ENCODE peak calls at places on chromosomes 7 and 10, in seven cellular contexts. One of them, this sample, is unnamed.

GRCh38 chr10:15267496-15267895 is 99.0 kb upstream of the NMT2 start:
- DNase-seq in activated T-cell treated with anti-CD3 and anti-CD28 coated beads, Interleukin-2, amount 50 U/mL, for 72 hours: no peak
- DNase-seq in upper lobe of right lung: no peak
- DNase-seq in endothelial cell: no peak
- DNase-seq in stimulated activated naive CD8-positive, alpha-beta T cell treated with anti-CD3 and anti-CD28 coated beads, Interleukin-15, amount 100 ng/mL, for 72 hours: no peak
- DNase-seq in epithelial cell of esophagus: no peak
- DNase-seq in NCI-H460: no peak
- DNase-seq in this sample: no peak

GRCh38 chr10:6173203-6173602 is 29.5 kb upstream of the PFKFB3 start:
- DNase-seq in NCI-H460: no peak
- DNase-seq in epithelial cell of esophagus: no peak
- DNase-seq in activated T-cell treated with anti-CD3 and anti-CD28 coated beads, Interleukin-2, amount 50 U/mL, for 72 hours: peak; percentile 65
- DNase-seq in upper lobe of right lung: no peak
- DNase-seq in endothelial cell: peak; percentile 49
- DNase-seq in stimulated activated naive CD8-positive, alpha-beta T cell treated with anti-CD3 and anti-CD28 coated beads, Interleukin-15, amount 100 ng/mL, for 72 hours: peak; percentile 67
- DNase-seq in this sample: no peak

GRCh38 chr10:12427276-12427675 is 77.9 kb downstream of the CAMK1D start:
- DNase-seq in endothelial cell: no peak
- DNase-seq in activated T-cell treated with anti-CD3 and anti-CD28 coated beads, Interleukin-2, amount 50 U/mL, for 72 hours: no peak
- DNase-seq in upper lobe of right lung: no peak
- DNase-seq in epithelial cell of esophagus: no peak
- DNase-seq in NCI-H460: no peak
- DNase-seq in stimulated activated naive CD8-positive, alpha-beta T cell treated with anti-CD3 and anti-CD28 coated beads, Interleukin-15, amount 100 ng/mL, for 72 hours: no peak
- DNase-seq in this sample: no peak

GRCh38 chr7:29412912-29413311 is 150.7 kb upstream of the PRR15 start:
- DNase-seq in NCI-H460: no peak
- DNase-seq in stimulated activated naive CD8-positive, alpha-beta T cell treated with anti-CD3 and anti-CD28 coated beads, Interleukin-15, amount 100 ng/mL, for 72 hours: no peak
- DNase-seq in activated T-cell treated with anti-CD3 and anti-CD28 coated beads, Interleukin-2, amount 50 U/mL, for 72 hours: no peak
- DNase-seq in endothelial cell: no peak
- DNase-seq in upper lobe of right lung: no peak
- DNase-seq in epithelial cell of esophagus: no peak
- DNase-seq in this sample: no peak

GRCh38 chr7:111605246-111605645 is 43.0 kb upstream of the IMMP2L start:
- DNase-seq in NCI-H460: no peak
- DNase-seq in upper lobe of right lung: no peak
- DNase-seq in activated T-cell treated with anti-CD3 and anti-CD28 coated beads, Interleukin-2, amount 50 U/mL, for 72 hours: no peak
- DNase-seq in epithelial cell of esophagus: no peak
- DNase-seq in stimulated activated naive CD8-positive, alpha-beta T cell treated with anti-CD3 and anti-CD28 coated beads, Interleukin-15, amount 100 ng/mL, for 72 hours: no peak
- DNase-seq in endothelial cell: no peak
- DNase-seq in this sample: no peak

GRCh38 chr10:6211341-6212265 is 8.9 kb downstream of the PFKFB3 start:
- DNase-seq in NCI-H460: no peak
- DNase-seq in activated T-cell treated with anti-CD3 and anti-CD28 coated beads, Interleukin-2, amount 50 U/mL, for 72 hours: no peak
- DNase-seq in stimulated activated naive CD8-positive, alpha-beta T cell treated with anti-CD3 and anti-CD28 coated beads, Interleukin-15, amount 100 ng/mL, for 72 hours: no peak
- DNase-seq in endothelial cell: no peak
- DNase-seq in epithelial cell of esophagus: no peak
- DNase-seq in upper lobe of right lung: no peak
- DNase-seq in this sample: no peak

GRCh38 chr10:62744136-62744535 is 60.4 kb upstream of the ADO start:
- DNase-seq in stimulated activated naive CD8-positive, alpha-beta T cell treated with anti-CD3 and anti-CD28 coated beads, Interleukin-15, amount 100 ng/mL, for 72 hours: no peak
- DNase-seq in epithelial cell of esophagus: no peak
- DNase-seq in activated T-cell treated with anti-CD3 and anti-CD28 coated beads, Interleukin-2, amount 50 U/mL, for 72 hours: no peak
- DNase-seq in upper lobe of right lung: peak; percentile 65
- DNase-seq in NCI-H460: no peak
- DNase-seq in endothelial cell: no peak
- DNase-seq in this sample: no peak

GRCh38 chr10:12728569-12728968 is 272.9 kb downstream of the CCDC3 start:
- DNase-seq in activated T-cell treated with anti-CD3 and anti-CD28 coated beads, Interleukin-2, amount 50 U/mL, for 72 hours: no peak
- DNase-seq in endothelial cell: no peak
- DNase-seq in stimulated activated naive CD8-positive, alpha-beta T cell treated with anti-CD3 and anti-CD28 coated beads, Interleukin-15, amount 100 ng/mL, for 72 hours: no peak
- DNase-seq in NCI-H460: no peak
- DNase-seq in epithelial cell of esophagus: no peak
- DNase-seq in upper lobe of right lung: no peak
- DNase-seq in this sample: no peak

GRCh38 chr10:51171946-51172345 is 97.7 kb downstream of the PRKG1 start:
- DNase-seq in stimulated activated naive CD8-positive, alpha-beta T cell treated with anti-CD3 and anti-CD28 coated beads, Interleukin-15, amount 100 ng/mL, for 72 hours: no peak
- DNase-seq in activated T-cell treated with anti-CD3 and anti-CD28 coated beads, Interleukin-2, amount 50 U/mL, for 72 hours: no peak
- DNase-seq in epithelial cell of esophagus: peak; percentile 76
- DNase-seq in endothelial cell: no peak
- DNase-seq in upper lobe of right lung: no peak
- DNase-seq in NCI-H460: no peak
- DNase-seq in this sample: peak; percentile 39

GRCh38 chr10:113666682-113667252 is 2.9 kb upstream of the NRAP start:
- DNase-seq in endothelial cell: no peak
- DNase-seq in stimulated activated naive CD8-positive, alpha-beta T cell treated with anti-CD3 and anti-CD28 coated beads, Interleukin-15, amount 100 ng/mL, for 72 hours: peak; percentile 69
- DNase-seq in epithelial cell of esophagus: peak; percentile 8
- DNase-seq in activated T-cell treated with anti-CD3 and anti-CD28 coated beads, Interleukin-2, amount 50 U/mL, for 72 hours: peak; percentile 30
- DNase-seq in upper lobe of right lung: no peak
- DNase-seq in NCI-H460: no peak
- DNase-seq in this sample: no peak

GRCh38 chr10:55033061-55033460 is 232.0 kb upstream of the PCDH15 start:
- DNase-seq in endothelial cell: no peak
- DNase-seq in upper lobe of right lung: no peak
- DNase-seq in activated T-cell treated with anti-CD3 and anti-CD28 coated beads, Interleukin-2, amount 50 U/mL, for 72 hours: no peak
- DNase-seq in NCI-H460: no peak
- DNase-seq in stimulated activated naive CD8-positive, alpha-beta T cell treated with anti-CD3 and anti-CD28 coated beads, Interleukin-15, amount 100 ng/mL, for 72 hours: no peak
- DNase-seq in epithelial cell of esophagus: no peak
- DNase-seq in this sample: no peak

GRCh38 chr7:1697499-1698125 is 27.5 kb downstream of the ELFN1 start:
- DNase-seq in stimulated activated naive CD8-positive, alpha-beta T cell treated with anti-CD3 and anti-CD28 coated beads, Interleukin-15, amount 100 ng/mL, for 72 hours: no peak
- DNase-seq in upper lobe of right lung: peak; percentile 25
- DNase-seq in NCI-H460: no peak
- DNase-seq in activated T-cell treated with anti-CD3 and anti-CD28 coated beads, Interleukin-2, amount 50 U/mL, for 72 hours: no peak
- DNase-seq in endothelial cell: no peak
- DNase-seq in epithelial cell of esophagus: no peak
- DNase-seq in this sample: no peak

GRCh38 chr10:114767589-114768393 is 53.8 kb upstream of the FHIP2A start:
- DNase-seq in activated T-cell treated with anti-CD3 and anti-CD28 coated beads, Interleukin-2, amount 50 U/mL, for 72 hours: peak; percentile 10
- DNase-seq in NCI-H460: no peak
- DNase-seq in stimulated activated naive CD8-positive, alpha-beta T cell treated with anti-CD3 and anti-CD28 coated beads, Interleukin-15, amount 100 ng/mL, for 72 hours: no peak
- DNase-seq in upper lobe of right lung: peak; percentile 83
- DNase-seq in epithelial cell of esophagus: peak; percentile 16
- DNase-seq in endothelial cell: peak; percentile 11
- DNase-seq in this sample: no peak

GRCh38 chr7:119270045-119270464 is 1002.9 kb upstream of the KCND2 start:
- DNase-seq in endothelial cell: peak; percentile 49
- DNase-seq in epithelial cell of esophagus: peak; percentile 85
- DNase-seq in stimulated activated naive CD8-positive, alpha-beta T cell treated with anti-CD3 and anti-CD28 coated beads, Interleukin-15, amount 100 ng/mL, for 72 hours: peak; percentile 23
- DNase-seq in activated T-cell treated with anti-CD3 and anti-CD28 coated beads, Interleukin-2, amount 50 U/mL, for 72 hours: peak; percentile 14
- DNase-seq in NCI-H460: peak; percentile 72
- DNase-seq in upper lobe of right lung: peak; percentile 59
- DNase-seq in this sample: peak; percentile 33

GRCh38 chr10:51960494-51960895 is 261.1 kb upstream of the CSTF2T start:
- DNase-seq in stimulated activated naive CD8-positive, alpha-beta T cell treated with anti-CD3 and anti-CD28 coated beads, Interleukin-15, amount 100 ng/mL, for 72 hours: no peak
- DNase-seq in upper lobe of right lung: no peak
- DNase-seq in NCI-H460: peak; percentile 50
- DNase-seq in epithelial cell of esophagus: peak; percentile 55
- DNase-seq in endothelial cell: no peak
- DNase-seq in activated T-cell treated with anti-CD3 and anti-CD28 coated beads, Interleukin-2, amount 50 U/mL, for 72 hours: no peak
- DNase-seq in this sample: peak; percentile 8

GRCh38 chr10:78408671-78409472 is 375.2 kb downstream of the RPS24 start:
- DNase-seq in epithelial cell of esophagus: no peak
- DNase-seq in NCI-H460: no peak
- DNase-seq in activated T-cell treated with anti-CD3 and anti-CD28 coated beads, Interleukin-2, amount 50 U/mL, for 72 hours: no peak
- DNase-seq in stimulated activated naive CD8-positive, alpha-beta T cell treated with anti-CD3 and anti-CD28 coated beads, Interleukin-15, amount 100 ng/mL, for 72 hours: no peak
- DNase-seq in endothelial cell: no peak
- DNase-seq in upper lobe of right lung: peak; percentile 91
- DNase-seq in this sample: no peak

GRCh38 chr7:141158562-141158961 is 84.7 kb downstream of the TMEM178B start:
- DNase-seq in stimulated activated naive CD8-positive, alpha-beta T cell treated with anti-CD3 and anti-CD28 coated beads, Interleukin-15, amount 100 ng/mL, for 72 hours: no peak
- DNase-seq in activated T-cell treated with anti-CD3 and anti-CD28 coated beads, Interleukin-2, amount 50 U/mL, for 72 hours: no peak
- DNase-seq in endothelial cell: no peak
- DNase-seq in upper lobe of right lung: no peak
- DNase-seq in NCI-H460: peak; percentile 43
- DNase-seq in epithelial cell of esophagus: peak; percentile 51
- DNase-seq in this sample: peak; percentile 50

GRCh38 chr7:113796557-113796956 is 122.3 kb downstream of the PPP1R3A start:
- DNase-seq in stimulated activated naive CD8-positive, alpha-beta T cell treated with anti-CD3 and anti-CD28 coated beads, Interleukin-15, amount 100 ng/mL, for 72 hours: no peak
- DNase-seq in NCI-H460: no peak
- DNase-seq in endothelial cell: no peak
- DNase-seq in activated T-cell treated with anti-CD3 and anti-CD28 coated beads, Interleukin-2, amount 50 U/mL, for 72 hours: no peak
- DNase-seq in epithelial cell of esophagus: peak; percentile 84
- DNase-seq in upper lobe of right lung: no peak
- DNase-seq in this sample: no peak

GRCh38 chr10:118522791-118523498 is 72.5 kb downstream of the PRLHR start:
- DNase-seq in endothelial cell: no peak
- DNase-seq in activated T-cell treated with anti-CD3 and anti-CD28 coated beads, Interleukin-2, amount 50 U/mL, for 72 hours: no peak
- DNase-seq in NCI-H460: no peak
- DNase-seq in upper lobe of right lung: no peak
- DNase-seq in epithelial cell of esophagus: peak; percentile 98
- DNase-seq in stimulated activated naive CD8-positive, alpha-beta T cell treated with anti-CD3 and anti-CD28 coated beads, Interleukin-15, amount 100 ng/mL, for 72 hours: no peak
- DNase-seq in this sample: no peak

GRCh38 chr7:35781200-35781701 is 19.6 kb upstream of the SEPTIN7 start:
- DNase-seq in epithelial cell of esophagus: no peak
- DNase-seq in endothelial cell: no peak
- DNase-seq in NCI-H460: no peak
- DNase-seq in activated T-cell treated with anti-CD3 and anti-CD28 coated beads, Interleukin-2, amount 50 U/mL, for 72 hours: no peak
- DNase-seq in upper lobe of right lung: no peak
- DNase-seq in stimulated activated naive CD8-positive, alpha-beta T cell treated with anti-CD3 and anti-CD28 coated beads, Interleukin-15, amount 100 ng/mL, for 72 hours: no peak
- DNase-seq in this sample: no peak

GRCh38 chr10:29610876-29611647 is 23.7 kb downstream of the SVIL start:
- DNase-seq in upper lobe of right lung: no peak
- DNase-seq in endothelial cell: no peak
- DNase-seq in activated T-cell treated with anti-CD3 and anti-CD28 coated beads, Interleukin-2, amount 50 U/mL, for 72 hours: no peak
- DNase-seq in stimulated activated naive CD8-positive, alpha-beta T cell treated with anti-CD3 and anti-CD28 coated beads, Interleukin-15, amount 100 ng/mL, for 72 hours: no peak
- DNase-seq in NCI-H460: no peak
- DNase-seq in epithelial cell of esophagus: no peak
- DNase-seq in this sample: no peak

GRCh38 chr7:81161459-81162075 is 242.7 kb upstream of the SEMA3C start:
- DNase-seq in upper lobe of right lung: no peak
- DNase-seq in NCI-H460: no peak
- DNase-seq in epithelial cell of esophagus: peak; percentile 94
- DNase-seq in activated T-cell treated with anti-CD3 and anti-CD28 coated beads, Interleukin-2, amount 50 U/mL, for 72 hours: no peak
- DNase-seq in endothelial cell: no peak
- DNase-seq in stimulated activated naive CD8-positive, alpha-beta T cell treated with anti-CD3 and anti-CD28 coated beads, Interleukin-15, amount 100 ng/mL, for 72 hours: no peak
- DNase-seq in this sample: no peak

GRCh38 chr7:16905300-16906044 is 23.7 kb upstream of the AGR3 start:
- DNase-seq in upper lobe of right lung: no peak
- DNase-seq in endothelial cell: no peak
- DNase-seq in stimulated activated naive CD8-positive, alpha-beta T cell treated with anti-CD3 and anti-CD28 coated beads, Interleukin-15, amount 100 ng/mL, for 72 hours: no peak
- DNase-seq in activated T-cell treated with anti-CD3 and anti-CD28 coated beads, Interleukin-2, amount 50 U/mL, for 72 hours: no peak
- DNase-seq in epithelial cell of esophagus: peak; percentile 25
- DNase-seq in NCI-H460: no peak
- DNase-seq in this sample: no peak

GRCh38 chr10:96025566-96025965 is 17.8 kb upstream of the CCNJ start:
- DNase-seq in epithelial cell of esophagus: peak; percentile 47
- DNase-seq in activated T-cell treated with anti-CD3 and anti-CD28 coated beads, Interleukin-2, amount 50 U/mL, for 72 hours: peak; percentile 9
- DNase-seq in stimulated activated naive CD8-positive, alpha-beta T cell treated with anti-CD3 and anti-CD28 coated beads, Interleukin-15, amount 100 ng/mL, for 72 hours: no peak
- DNase-seq in endothelial cell: peak; percentile 28
- DNase-seq in NCI-H460: peak; percentile 9
- DNase-seq in upper lobe of right lung: no peak
- DNase-seq in this sample: no peak

GRCh38 chr10:80582561-80582960 is 44.9 kb downstream of the SH2D4B start:
- DNase-seq in NCI-H460: no peak
- DNase-seq in endothelial cell: no peak
- DNase-seq in upper lobe of right lung: no peak
- DNase-seq in epithelial cell of esophagus: no peak
- DNase-seq in activated T-cell treated with anti-CD3 and anti-CD28 coated beads, Interleukin-2, amount 50 U/mL, for 72 hours: no peak
- DNase-seq in stimulated activated naive CD8-positive, alpha-beta T cell treated with anti-CD3 and anti-CD28 coated beads, Interleukin-15, amount 100 ng/mL, for 72 hours: no peak
- DNase-seq in this sample: no peak

GRCh38 chr10:124560377-124560776 is 98.8 kb downstream of the LHPP start:
- DNase-seq in endothelial cell: no peak
- DNase-seq in epithelial cell of esophagus: peak; percentile 28
- DNase-seq in NCI-H460: no peak
- DNase-seq in upper lobe of right lung: peak; percentile 58
- DNase-seq in stimulated activated naive CD8-positive, alpha-beta T cell treated with anti-CD3 and anti-CD28 coated beads, Interleukin-15, amount 100 ng/mL, for 72 hours: no peak
- DNase-seq in activated T-cell treated with anti-CD3 and anti-CD28 coated beads, Interleukin-2, amount 50 U/mL, for 72 hours: no peak
- DNase-seq in this sample: no peak

GRCh38 chr7:13882051-13882450 is 107.4 kb downstream of the ETV1 start:
- DNase-seq in epithelial cell of esophagus: no peak
- DNase-seq in activated T-cell treated with anti-CD3 and anti-CD28 coated beads, Interleukin-2, amount 50 U/mL, for 72 hours: no peak
- DNase-seq in NCI-H460: no peak
- DNase-seq in upper lobe of right lung: no peak
- DNase-seq in endothelial cell: no peak
- DNase-seq in stimulated activated naive CD8-positive, alpha-beta T cell treated with anti-CD3 and anti-CD28 coated beads, Interleukin-15, amount 100 ng/mL, for 72 hours: no peak
- DNase-seq in this sample: no peak

GRCh38 chr10:67261300-67261797 is 335.5 kb downstream of the LRRTM3 start:
- DNase-seq in epithelial cell of esophagus: no peak
- DNase-seq in stimulated activated naive CD8-positive, alpha-beta T cell treated with anti-CD3 and anti-CD28 coated beads, Interleukin-15, amount 100 ng/mL, for 72 hours: no peak
- DNase-seq in endothelial cell: no peak
- DNase-seq in activated T-cell treated with anti-CD3 and anti-CD28 coated beads, Interleukin-2, amount 50 U/mL, for 72 hours: no peak
- DNase-seq in upper lobe of right lung: no peak
- DNase-seq in NCI-H460: no peak
- DNase-seq in this sample: no peak

GRCh38 chr7:131106681-131107342 is 220.9 kb upstream of the MKLN1 start:
- DNase-seq in activated T-cell treated with anti-CD3 and anti-CD28 coated beads, Interleukin-2, amount 50 U/mL, for 72 hours: peak; percentile 51
- DNase-seq in upper lobe of right lung: peak; percentile 81
- DNase-seq in endothelial cell: peak; percentile 25
- DNase-seq in NCI-H460: no peak
- DNase-seq in epithelial cell of esophagus: no peak
- DNase-seq in stimulated activated naive CD8-positive, alpha-beta T cell treated with anti-CD3 and anti-CD28 coated beads, Interleukin-15, amount 100 ng/mL, for 72 hours: peak; percentile 68
- DNase-seq in this sample: no peak

GRCh38 chr7:65269150-65269856 is 104.4 kb upstream of the ZNF92 start:
- DNase-seq in stimulated activated naive CD8-positive, alpha-beta T cell treated with anti-CD3 and anti-CD28 coated beads, Interleukin-15, amount 100 ng/mL, for 72 hours: peak; percentile 69
- DNase-seq in activated T-cell treated with anti-CD3 and anti-CD28 coated beads, Interleukin-2, amount 50 U/mL, for 72 hours: peak; percentile 67
- DNase-seq in NCI-H460: peak; percentile 79
- DNase-seq in upper lobe of right lung: peak; percentile 59
- DNase-seq in epithelial cell of esophagus: peak; percentile 12
- DNase-seq in endothelial cell: peak; percentile 88
- DNase-seq in this sample: no peak

GRCh38 chr10:80100116-80100515 is 21.7 kb downstream of the TMEM254 start:
- DNase-seq in stimulated activated naive CD8-positive, alpha-beta T cell treated with anti-CD3 and anti-CD28 coated beads, Interleukin-15, amount 100 ng/mL, for 72 hours: no peak
- DNase-seq in activated T-cell treated with anti-CD3 and anti-CD28 coated beads, Interleukin-2, amount 50 U/mL, for 72 hours: no peak
- DNase-seq in endothelial cell: no peak
- DNase-seq in upper lobe of right lung: no peak
- DNase-seq in epithelial cell of esophagus: no peak
- DNase-seq in NCI-H460: no peak
- DNase-seq in this sample: no peak

GRCh38 chr7:135771961-135772638 is 23.5 kb upstream of the FAM180A start:
- DNase-seq in stimulated activated naive CD8-positive, alpha-beta T cell treated with anti-CD3 and anti-CD28 coated beads, Interleukin-15, amount 100 ng/mL, for 72 hours: no peak
- DNase-seq in activated T-cell treated with anti-CD3 and anti-CD28 coated beads, Interleukin-2, amount 50 U/mL, for 72 hours: no peak
- DNase-seq in epithelial cell of esophagus: peak; percentile 61
- DNase-seq in endothelial cell: no peak
- DNase-seq in upper lobe of right lung: no peak
- DNase-seq in NCI-H460: no peak
- DNase-seq in this sample: no peak

GRCh38 chr7:73980206-73980605 is 47.8 kb upstream of the ELN start:
- DNase-seq in stimulated activated naive CD8-positive, alpha-beta T cell treated with anti-CD3 and anti-CD28 coated beads, Interleukin-15, amount 100 ng/mL, for 72 hours: no peak
- DNase-seq in activated T-cell treated with anti-CD3 and anti-CD28 coated beads, Interleukin-2, amount 50 U/mL, for 72 hours: no peak
- DNase-seq in upper lobe of right lung: peak; percentile 18
- DNase-seq in NCI-H460: no peak
- DNase-seq in endothelial cell: no peak
- DNase-seq in epithelial cell of esophagus: no peak
- DNase-seq in this sample: no peak

GRCh38 chr10:47348138-47348651 is at the start of gene RBP3:
- DNase-seq in stimulated activated naive CD8-positive, alpha-beta T cell treated with anti-CD3 and anti-CD28 coated beads, Interleukin-15, amount 100 ng/mL, for 72 hours: no peak
- DNase-seq in epithelial cell of esophagus: no peak
- DNase-seq in activated T-cell treated with anti-CD3 and anti-CD28 coated beads, Interleukin-2, amount 50 U/mL, for 72 hours: no peak
- DNase-seq in upper lobe of right lung: no peak
- DNase-seq in NCI-H460: no peak
- DNase-seq in endothelial cell: no peak
- DNase-seq in this sample: no peak

This sample was measured in Panc1.